ENCODE peak calls at places on chromosomes 13 and 19, in eight cellular contexts. E is stimulated activated CD8-positive, alpha-beta memory T cell treated with anti-CD3 and anti-CD28 coated beads, Interleukin-4, amount 100 ng/mL, for 24 hours; P is RWPE1; V is psoas muscle; U is body of pancreas; Z is NCI-H345; S is AG08395; M is posterior vena cava. L is an unnamed sample.

GRCh38 chr13:93003531-93003930 is 223.1 kb upstream of the GPC6 start:
- DNase-seq in P (no peak), Z (no peak), S (no peak), E (no peak), M (no peak), V (no peak), U (no peak), L (no peak)

GRCh38 chr13:98942997-98943396 is 34.9 kb downstream of the DOCK9 start:
- DNase-seq in E (no peak), P (no peak), S (peak; percentile 73), V (no peak), Z (no peak), U (no peak), M (no peak), L (no peak)

GRCh38 chr19:48348039-48348438 is 15.7 kb downstream of the TMEM143 start:
- DNase-seq in P (no peak), Z (no peak), M (no peak), U (peak; percentile 72), V (no peak), E (no peak), S (peak; percentile 45), L (no peak)

GRCh38 chr19:55257461-55258411 is 1.1 kb downstream of the PPP6R1 start:
- DNase-seq in Z (no peak), E (no peak), V (peak; percentile 52), U (no peak), S (peak; percentile 30), P (peak; percentile 50), M (peak; percentile 81), L (no peak)

GRCh38 chr13:99812611-99813010 is 159.0 kb downstream of the ZIC5 start:
- DNase-seq in P (peak; percentile 17), S (peak; percentile 75), V (no peak), U (peak; percentile 25), E (no peak), M (no peak), Z (no peak), L (no peak)

GRCh38 chr19:41023193-41023592 is 32.1 kb downstream of the CYP2B6 start:
- DNase-seq in U (no peak), P (no peak), E (no peak), S (no peak), V (no peak), M (no peak), Z (no peak), L (no peak)

GRCh38 chr13:104382941-104383340 is 1316.7 kb upstream of the SLC10A2 start:
- DNase-seq in P (no peak), Z (no peak), M (no peak), V (no peak), U (no peak), S (no peak), E (no peak), L (no peak)

GRCh38 chr13:110528911-110529310 is 32.6 kb downstream of the RAB20 start:
- DNase-seq in E (no peak), V (no peak), M (peak; percentile 11), P (no peak), U (no peak), Z (no peak), S (no peak), L (no peak)

GRCh38 chr13:55554741-55555140 is 1586.0 kb upstream of the PRR20A start:
- DNase-seq in V (no peak), S (no peak), Z (no peak), U (no peak), P (no peak), E (no peak), M (no peak), L (no peak)

GRCh38 chr13:45809810-45810394 is 41.7 kb downstream of the SIAH3 start:
- DNase-seq in Z (no peak), S (no peak), V (no peak), U (no peak), M (no peak), E (no peak), P (no peak), L (no peak)

GRCh38 chr13:82654851-82655517 is 1227.3 kb downstream of the SLITRK1 start:
- DNase-seq in M (peak; percentile 93), Z (no peak), P (peak; percentile 11), U (peak; percentile 29), V (peak; percentile 86), E (no peak), S (no peak), L (no peak)

GRCh38 chr13:27281420-27281819 is 10.8 kb downstream of the RASL11A start:
- DNase-seq in M (no peak), E (no peak), V (no peak), S (no peak), P (no peak), U (no peak), Z (no peak), L (no peak)

GRCh38 chr19:29651622-29652394 is 13.5 kb upstream of the PLEKHF1 start:
- DNase-seq in U (no peak), P (no peak), Z (no peak), E (no peak), M (no peak), V (no peak), S (no peak), L (no peak)

GRCh38 chr13:100828226-100828625 is 153.6 kb upstream of the TMTC4 start:
- DNase-seq in M (no peak), P (no peak), Z (no peak), U (no peak), E (no peak), V (no peak), S (no peak), L (no peak)

GRCh38 chr19:17721821-17722220 is 2.5 kb downstream of the MAP1S start:
- DNase-seq in S (peak; percentile 69), P (no peak), M (peak; percentile 86), E (no peak), U (no peak), Z (no peak), V (no peak), L (no peak)

GRCh38 chr19:41619018-41619571 is 7.8 kb downstream of the CEACAM4 start:
- DNase-seq in S (no peak), Z (no peak), P (no peak), E (no peak), V (no peak), M (no peak), U (no peak), L (no peak)

GRCh38 chr19:23784274-23784673 is 25.6 kb upstream of the ZNF681 start:
- DNase-seq in Z (no peak), E (no peak), S (no peak), P (no peak), U (no peak), V (no peak), M (no peak), L (no peak)

GRCh38 chr19:13132471-13133166 is 14.6 kb downstream of the NACC1 start:
- DNase-seq in V (no peak), P (no peak), Z (no peak), M (no peak), U (no peak), E (no peak), S (peak; percentile 85), L (no peak)

GRCh38 chr13:104163866-104164630 is 1097.8 kb upstream of the SLC10A2 start:
- DNase-seq in E (no peak), S (no peak), V (no peak), U (no peak), P (no peak), M (no peak), Z (no peak), L (no peak)

GRCh38 chr19:5893907-5894703 is 9.5 kb downstream of the NDUFA11 start:
- DNase-seq in V (no peak), P (peak; percentile 25), E (no peak), S (no peak), Z (no peak), U (no peak), M (no peak), L (no peak)

GRCh38 chr13:41456768-41457588 is at the start of gene RGCC:
- DNase-seq in U (peak; percentile 62), S (peak; percentile 74), V (peak; percentile 79), M (peak; percentile 96), E (peak; percentile 93), Z (peak; percentile 43), P (peak; percentile 30), L (peak; percentile 80)

GRCh38 chr13:59450218-59450617 is 713.5 kb downstream of the DIAPH3 start:
- DNase-seq in M (no peak), V (no peak), U (no peak), P (no peak), E (no peak), S (no peak), Z (no peak), L (no peak)

GRCh38 chr19:343941-344624 is 513 bp downstream of the MIER2 start:
- DNase-seq in E (no peak), Z (peak; percentile 63), V (peak; percentile 58), P (peak; percentile 85), S (peak; percentile 63), U (no peak), M (peak; percentile 82), L (no peak)